ENCODE peak calls at places on chromosomes 2 and 18, in seven cellular contexts. E, J, D, Q, F, X and T are unnamed samples.

GRCh38 chr18:24656044-24656443 is 195.6 kb downstream of the HRH4 start:
- DNase-seq in E (no peak), J (no peak), D (no peak), Q (no peak), F (no peak), X (no peak), T (no peak)

GRCh38 chr2:117720765-117721164 is 93.7 kb upstream of the DDX18 start:
- DNase-seq in E (no peak), J (no peak), D (no peak), Q (no peak), F (no peak), X (no peak), T (no peak)

GRCh38 chr2:237967463-237967871 is 653 bp downstream of the UBE2F start:
- DNase-seq in E (peak; percentile 52), J (no peak), D (peak; percentile 7), Q (peak; percentile 18), F (no peak), X (peak; percentile 73), T (peak; percentile 37)

GRCh38 chr2:144707927-144708326 is 188.0 kb upstream of the ZEB2 start:
- DNase-seq in E (peak; percentile 0), J (no peak), D (no peak), Q (no peak), F (no peak), X (no peak), T (no peak)

GRCh38 chr18:50853863-50854271 is 25.1 kb upstream of the ME2 start:
- DNase-seq in E (peak; percentile 33), J (no peak), D (peak; percentile 89), Q (no peak), F (no peak), X (no peak), T (no peak)

GRCh38 chr2:74414913-74415761 is 6.3 kb downstream of the C2orf81 start:
- DNase-seq in E (no peak), J (no peak), D (peak; percentile 42), Q (peak; percentile 73), F (peak; percentile 74), X (peak; percentile 67), T (no peak)

GRCh38 chr18:75247601-75248421 is 37.2 kb downstream of the TSHZ1 start:
- DNase-seq in E (no peak), J (no peak), D (peak; percentile 73), Q (peak; percentile 51), F (peak; percentile 40), X (peak; percentile 75), T (no peak)

GRCh38 chr2:202771741-202772470 is 99.7 kb downstream of the ICA1L start:
- DNase-seq in E (no peak), J (no peak), D (peak; percentile 22), Q (peak; percentile 11), F (no peak), X (no peak), T (no peak)

GRCh38 chr2:100765481-100765880 is 54.5 kb upstream of the NPAS2 start:
- DNase-seq in E (no peak), J (no peak), D (no peak), Q (no peak), F (no peak), X (no peak), T (no peak)

GRCh38 chr2:24280645-24281044 is 79.7 kb downstream of the ITSN2 start:
- DNase-seq in E (no peak), J (no peak), D (no peak), Q (no peak), F (no peak), X (no peak), T (no peak)

GRCh38 chr2:240876035-240876474 is 7.4 kb downstream of the AGXT start:
- DNase-seq in E (no peak), J (no peak), D (no peak), Q (no peak), F (no peak), X (no peak), T (no peak)

GRCh38 chr2:209334188-209335017 is 89.4 kb upstream of the MAP2 start:
- DNase-seq in E (peak; percentile 9), J (peak; percentile 13), D (peak; percentile 43), Q (peak; percentile 61), F (peak; percentile 10), X (peak; percentile 78), T (peak; percentile 81)

GRCh38 chr2:20334645-20335203 is 15.9 kb downstream of the PUM2 start:
- DNase-seq in E (no peak), J (no peak), D (no peak), Q (no peak), F (no peak), X (no peak), T (no peak)

GRCh38 chr2:112648081-112648480 is 2.3 kb downstream of the SLC20A1 start:
- DNase-seq in E (no peak), J (no peak), D (no peak), Q (no peak), F (no peak), X (no peak), T (no peak)

GRCh38 chr18:49758263-49758610 is 55.1 kb downstream of the ACAA2 start:
- DNase-seq in E (no peak), J (no peak), D (no peak), Q (no peak), F (no peak), X (no peak), T (no peak)

GRCh38 chr18:22658318-22658717 is 240.6 kb upstream of the CTAGE1 start:
- DNase-seq in E (no peak), J (no peak), D (no peak), Q (no peak), F (no peak), X (no peak), T (no peak)

GRCh38 chr2:46435796-46436360 is 43.5 kb upstream of the TMEM247 start:
- DNase-seq in E (no peak), J (no peak), D (peak; percentile 37), Q (no peak), F (no peak), X (no peak), T (no peak)

GRCh38 chr18:76452357-76452756 is 42.7 kb downstream of the ZNF516 start:
- DNase-seq in E (no peak), J (no peak), D (peak; percentile 75), Q (no peak), F (no peak), X (no peak), T (no peak)

GRCh38 chr18:2442726-2443275 is 128.5 kb downstream of the METTL4 start:
- DNase-seq in E (no peak), J (no peak), D (peak; percentile 69), Q (peak; percentile 7), F (no peak), X (no peak), T (peak; percentile 15)

GRCh38 chr2:108288534-108289106 is at the start of gene SULT1C2:
- DNase-seq in E (peak; percentile 26), J (no peak), D (peak; percentile 66), Q (peak; percentile 11), F (no peak), X (no peak), T (no peak)

GRCh38 chr18:10421859-10422258 is 32.6 kb upstream of the APCDD1 start:
- DNase-seq in E (no peak), J (no peak), D (peak; percentile 8), Q (peak; percentile 79), F (no peak), X (no peak), T (no peak)

GRCh38 chr18:34639662-34640061 is 70.4 kb upstream of the DTNA start:
- DNase-seq in E (no peak), J (no peak), D (peak; percentile 21), Q (no peak), F (no peak), X (no peak), T (no peak)

GRCh38 chr2:220857371-220857770 is 714.7 kb downstream of the EPHA4 start:
- DNase-seq in E (no peak), J (no peak), D (no peak), Q (no peak), F (no peak), X (no peak), T (no peak)

GRCh38 chr2:69299772-69300516 is 87.1 kb downstream of the GFPT1 start:
- DNase-seq in E (no peak), J (no peak), D (no peak), Q (no peak), F (no peak), X (no peak), T (no peak)

GRCh38 chr2:32496657-32497056 is 131.2 kb upstream of the TTC27 start:
- DNase-seq in E (no peak), J (no peak), D (no peak), Q (no peak), F (no peak), X (no peak), T (no peak)

GRCh38 chr2:102796337-102796736 is 34.5 kb downstream of the TMEM182 start:
- DNase-seq in E (no peak), J (no peak), D (no peak), Q (no peak), F (no peak), X (no peak), T (peak; percentile 18)

GRCh38 chr2:175036582-175037018 is 31.4 kb upstream of the CHN1 start:
- DNase-seq in E (no peak), J (no peak), D (peak; percentile 24), Q (peak; percentile 41), F (no peak), X (no peak), T (no peak)

GRCh38 chr18:58505181-58505580 is 123.7 kb downstream of the ALPK2 start:
- DNase-seq in E (no peak), J (peak; percentile 55), D (no peak), Q (no peak), F (no peak), X (peak; percentile 83), T (no peak)

GRCh38 chr2:31243053-31243452 is 9.1 kb downstream of the EHD3 start:
- DNase-seq in E (no peak), J (no peak), D (no peak), Q (no peak), F (no peak), X (no peak), T (no peak)

GRCh38 chr2:228446732-228447131 is 265.2 kb upstream of the SPHKAP start:
- DNase-seq in E (no peak), J (no peak), D (no peak), Q (no peak), F (no peak), X (no peak), T (no peak)

GRCh38 chr2:220396287-220396686 is 768.9 kb downstream of the SLC4A3 start:
- DNase-seq in E (no peak), J (no peak), D (peak; percentile 80), Q (peak; percentile 10), F (no peak), X (no peak), T (no peak)

GRCh38 chr2:141508806-141509595 is 621.8 kb downstream of the LRP1B start:
- DNase-seq in E (no peak), J (no peak), D (no peak), Q (no peak), F (no peak), X (no peak), T (no peak)

GRCh38 chr2:31052284-31052683 is 86.0 kb downstream of the GALNT14 start:
- DNase-seq in E (no peak), J (no peak), D (no peak), Q (no peak), F (no peak), X (no peak), T (no peak)

GRCh38 chr2:233470839-233471238 is 95.7 kb downstream of the USP40 start:
- DNase-seq in E (no peak), J (no peak), D (no peak), Q (no peak), F (no peak), X (no peak), T (no peak)

GRCh38 chr18:715626-716025 is 3.2 kb upstream of the ENOSF1 start:
- DNase-seq in E (no peak), J (no peak), D (peak; percentile 65), Q (peak; percentile 49), F (no peak), X (no peak), T (no peak)

GRCh38 chr2:239351687-239352086 is 49.1 kb downstream of the HDAC4 start:
- DNase-seq in E (no peak), J (no peak), D (no peak), Q (no peak), F (no peak), X (no peak), T (no peak)

GRCh38 chr2:181111059-181111458 is 130.7 kb downstream of the UBE2E3 start:
- DNase-seq in E (no peak), J (no peak), D (no peak), Q (no peak), F (no peak), X (peak; percentile 38), T (no peak)

GRCh38 chr2:239369631-239370161 is 31.1 kb downstream of the HDAC4 start:
- DNase-seq in E (no peak), J (peak; percentile 87), D (peak; percentile 29), Q (peak; percentile 92), F (no peak), X (peak; percentile 95), T (no peak)